ENCODE peak calls at places on chromosomes 2 and 18, in four cellular contexts. J, B, N and F are unnamed samples.

GRCh38 chr2:164145093-164145987 is 409.5 kb upstream of the FIGN start:
- DNase-seq in B (no peak), J (peak), N (no peak), F (no peak)

GRCh38 chr2:7927694-7928093 is 754.2 kb upstream of the ID2 start:
- DNase-seq in N (no peak), J (peak), B (no peak), F (no peak)

GRCh38 chr2:44522846-44523245 is 161.1 kb downstream of the CAMKMT start:
- DNase-seq in B (no peak), N (no peak), J (no peak), F (no peak)

GRCh38 chr2:241553981-241554380 is 4.6 kb upstream of the BOK start:
- DNase-seq in B (peak), N (no peak), J (no peak), F (no peak)

GRCh38 chr2:59427980-59428379 is 1125.5 kb downstream of the BCL11A start:
- DNase-seq in J (no peak), B (no peak), N (no peak), F (peak)

GRCh38 chr2:74497777-74498499 is 1.5 kb downstream of the LBX2 start:
- DNase-seq in B (peak), J (no peak), N (no peak), F (no peak)

GRCh38 chr18:33924576-33924975 is 300.1 kb downstream of the NOL4 start:
- DNase-seq in J (no peak), N (no peak), B (no peak), F (no peak)

GRCh38 chr2:29025711-29026110 is 44.6 kb downstream of the TOGARAM2 start:
- DNase-seq in J (no peak), B (no peak), N (no peak), F (no peak)

GRCh38 chr2:12341919-12342318 is 374.8 kb upstream of the TRIB2 start:
- DNase-seq in B (no peak), N (no peak), J (peak), F (no peak)

GRCh38 chr2:136075466-136075865 is 42.5 kb downstream of the CXCR4 start:
- DNase-seq in B (no peak), N (no peak), J (no peak), F (no peak)

GRCh38 chr2:233455491-233455890 is 101.2 kb downstream of the DGKD start:
- DNase-seq in B (peak), J (no peak), N (no peak), F (no peak)

GRCh38 chr2:164896634-164897033 is 55.0 kb upstream of the COBLL1 start:
- DNase-seq in B (no peak), J (peak), N (no peak), F (no peak)

GRCh38 chr18:24876266-24876665 is 415.8 kb downstream of the HRH4 start:
- DNase-seq in B (no peak), J (no peak), N (no peak), F (no peak)

GRCh38 chr2:64876137-64876647 is 113.0 kb upstream of the SLC1A4 start:
- DNase-seq in B (no peak), N (no peak), J (peak), F (no peak)

GRCh38 chr2:45494275-45494977 is 116.6 kb downstream of the SRBD1 start:
- DNase-seq in N (no peak), J (peak), B (no peak), F (peak)

GRCh38 chr2:177778472-177778871 is 294.1 kb downstream of the PDE11A start:
- DNase-seq in N (no peak), J (no peak), B (no peak), F (no peak)

GRCh38 chr2:177771191-177771590 is 301.4 kb downstream of the PDE11A start:
- DNase-seq in N (no peak), B (no peak), J (peak), F (no peak)

GRCh38 chr2:177767768-177768167 is 304.8 kb downstream of the PDE11A start:
- DNase-seq in J (no peak), B (no peak), N (no peak), F (no peak)

GRCh38 chr2:177772529-177772928 is 300.0 kb downstream of the PDE11A start:
- DNase-seq in N (no peak), J (peak), B (no peak), F (no peak)
- TF ChIP-seq CTCF in N (peak), J (peak), B (peak), F (peak)

GRCh38 chr2:152648336-152648735 is 68.9 kb downstream of the PRPF40A start:
- DNase-seq in B (no peak), J (no peak), N (no peak), F (no peak)
- TF ChIP-seq CTCF in B (peak), J (peak), N (no peak), F (peak)

DNA sequence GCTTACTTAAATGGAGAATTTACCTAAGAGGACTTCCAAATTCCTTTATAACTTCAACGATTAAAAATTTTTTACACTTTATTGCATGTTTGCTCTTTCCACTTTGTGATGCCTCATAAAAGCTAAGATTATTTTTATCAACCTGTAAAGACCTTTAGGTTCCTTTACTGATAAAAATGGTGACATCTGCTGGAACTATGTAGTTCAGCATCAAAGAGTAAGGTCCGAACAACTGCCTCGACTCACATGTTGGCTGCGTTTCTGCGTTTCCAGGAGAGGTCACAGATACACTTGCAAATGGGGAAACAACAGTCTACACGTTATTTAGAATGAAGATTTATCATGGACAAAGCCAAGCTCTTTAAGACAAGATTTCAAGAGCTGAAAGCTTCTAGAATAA is 18.8 kb upstream of the TMX3 start:
- DNase-seq in B (no peak), J (no peak), N (no peak), F (no peak)
- TF ChIP-seq CTCF in B (no peak), J (no peak), N (no peak), F (no peak)

DNA sequence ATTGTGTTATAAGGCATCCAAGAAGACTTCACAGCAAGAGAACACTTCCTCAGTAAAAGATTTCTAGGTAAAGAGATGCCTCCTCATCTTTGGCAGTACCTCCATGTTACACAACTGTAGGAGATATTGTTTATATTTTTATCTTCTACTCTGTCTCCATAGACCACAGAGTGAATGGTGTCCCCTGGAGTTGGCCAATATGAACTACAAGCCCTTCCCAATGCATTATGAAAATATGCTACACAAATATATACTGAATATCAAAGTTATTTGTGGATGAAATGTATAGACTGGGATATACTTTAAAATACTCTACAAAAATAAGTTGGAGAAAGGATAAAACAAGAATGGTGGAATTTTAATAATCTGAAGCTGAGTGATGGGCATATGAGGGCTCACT is 46.7 kb downstream of the MBOAT2 start:
- DNase-seq in J (no peak), B (no peak), N (no peak), F (no peak)
- TF ChIP-seq CTCF in J (no peak), B (peak), N (no peak), F (peak)